ENCODE peak calls at places on chromosomes 2 and 18, in seven cellular contexts. N, M, Q, U, Z, I and R are unnamed samples.
A peak's percentile ranks its signal among the peaks of the same experiment; 100 is the strongest.

GRCh38 chr18:48545690-48546365 is 7.0 kb downstream of the CTIF start:
- DNase-seq in N (peak; percentile 70), M (peak; percentile 87), Q (peak; percentile 7), U (peak; percentile 93), Z (peak; percentile 64), I (peak; percentile 54), R (peak; percentile 40)

GRCh38 chr2:156215656-156216055 is 116.9 kb downstream of the NR4A2 start:
- DNase-seq in N (no peak), M (no peak), Q (no peak), U (no peak), Z (no peak), I (no peak), R (no peak)

GRCh38 chr2:1480671-1481076 is 67.4 kb downstream of the TPO start:
- DNase-seq in N (no peak), M (no peak), Q (no peak), U (no peak), Z (no peak), I (no peak), R (no peak)

GRCh38 chr2:153433403-153433802 is 45.2 kb downstream of the RPRM start:
- DNase-seq in N (no peak), M (no peak), Q (no peak), U (no peak), Z (no peak), I (no peak), R (no peak)

GRCh38 chr2:236113425-236113824 is 54.8 kb downstream of the GBX2 start:
- DNase-seq in N (no peak), M (no peak), Q (no peak), U (no peak), Z (no peak), I (no peak), R (no peak)

GRCh38 chr2:148914463-148914862 is 39.4 kb downstream of the KIF5C start:
- DNase-seq in N (no peak), M (no peak), Q (no peak), U (no peak), Z (no peak), I (no peak), R (peak; percentile 18)

GRCh38 chr2:37720533-37721218 is 49.2 kb upstream of the CDC42EP3 start:
- DNase-seq in N (no peak), M (no peak), Q (no peak), U (peak; percentile 79), Z (no peak), I (no peak), R (peak; percentile 44)

GRCh38 chr2:207129821-207130220 is 35.9 kb downstream of the KLF7 start:
- DNase-seq in N (no peak), M (no peak), Q (no peak), U (no peak), Z (no peak), I (no peak), R (no peak)

GRCh38 chr2:138779451-138780440 is at the start of gene NXPH2:
- DNase-seq in N (no peak), M (peak; percentile 42), Q (peak; percentile 30), U (peak; percentile 15), Z (no peak), I (no peak), R (no peak)

GRCh38 chr2:173305303-173305702 is 49.4 kb upstream of the CDCA7 start:
- DNase-seq in N (no peak), M (no peak), Q (no peak), U (no peak), Z (no peak), I (no peak), R (no peak)